ENCODE peak calls at places on chromosomes 7 and 10, in four cellular contexts. One of them, this sample, is unnamed. For H3K9me3, the result is how much of the 10 kb centered on the place peaks cover.

GRCh38 chr7:68166525-68166924 is 1169.9 kb downstream of the TYW1 start:
- DNase-seq in esophagus squamous epithelium: no peak
- DNase-seq in CD8-positive, alpha-beta T cell: no peak
- DNase-seq in CD4-positive, alpha-beta T cell: no peak
- DNase-seq in this sample: no peak

GRCh38 chr10:78301891-78302738 is 268.5 kb downstream of the RPS24 start:
- DNase-seq in CD8-positive, alpha-beta T cell: no peak
- DNase-seq in CD4-positive, alpha-beta T cell: no peak
- DNase-seq in esophagus squamous epithelium: no peak
- DNase-seq in this sample: no peak

GRCh38 chr7:46524350-46524749 is 603.3 kb upstream of the IGFBP3 start:
- DNase-seq in esophagus squamous epithelium: no peak
- DNase-seq in CD8-positive, alpha-beta T cell: no peak
- DNase-seq in CD4-positive, alpha-beta T cell: no peak
- DNase-seq in this sample: no peak

GRCh38 chr7:1930381-1931065 is 260.4 kb downstream of the ELFN1 start:
- DNase-seq in CD4-positive, alpha-beta T cell: no peak
- DNase-seq in CD8-positive, alpha-beta T cell: no peak
- DNase-seq in esophagus squamous epithelium: no peak
- DNase-seq in this sample: no peak

GRCh38 chr7:142384508-142384922 is 126.7 kb upstream of the PRSS58 start:
- DNase-seq in CD4-positive, alpha-beta T cell: peak
- DNase-seq in CD8-positive, alpha-beta T cell: peak
- DNase-seq in esophagus squamous epithelium: no peak
- DNase-seq in this sample: no peak

GRCh38 chr7:33720870-33721269 is 184.5 kb upstream of the BMPER start:
- DNase-seq in CD8-positive, alpha-beta T cell: no peak
- DNase-seq in CD4-positive, alpha-beta T cell: no peak
- DNase-seq in esophagus squamous epithelium: no peak
- DNase-seq in this sample: no peak

GRCh38 chr10:5855979-5856700 is 33.6 kb downstream of the ANKRD16 start:
- DNase-seq in CD8-positive, alpha-beta T cell: no peak
- DNase-seq in esophagus squamous epithelium: no peak
- DNase-seq in CD4-positive, alpha-beta T cell: no peak
- DNase-seq in this sample: no peak

GRCh38 chr10:119786117-119786769 is 60.4 kb downstream of the INPP5F start:
- DNase-seq in CD8-positive, alpha-beta T cell: no peak
- DNase-seq in esophagus squamous epithelium: no peak
- DNase-seq in CD4-positive, alpha-beta T cell: no peak
- DNase-seq in this sample: peak

GRCh38 chr10:34721201-34721840 is 93.8 kb downstream of the PARD3 start:
- DNase-seq in esophagus squamous epithelium: no peak
- DNase-seq in CD8-positive, alpha-beta T cell: no peak
- DNase-seq in CD4-positive, alpha-beta T cell: no peak
- DNase-seq in this sample: no peak

GRCh38 chr7:25886387-25887240 is 265.4 kb upstream of the NFE2L3 start:
- DNase-seq in esophagus squamous epithelium: no peak
- DNase-seq in CD4-positive, alpha-beta T cell: no peak
- DNase-seq in CD8-positive, alpha-beta T cell: no peak
- DNase-seq in this sample: peak

GRCh38 chr10:104218751-104219150 is 13.4 kb downstream of the CFAP43 start:
- DNase-seq in CD8-positive, alpha-beta T cell: no peak
- DNase-seq in CD4-positive, alpha-beta T cell: no peak
- DNase-seq in esophagus squamous epithelium: no peak
- DNase-seq in this sample: no peak

GRCh38 chr10:124579003-124579384 is 117.4 kb downstream of the LHPP start:
- DNase-seq in CD4-positive, alpha-beta T cell: no peak
- DNase-seq in esophagus squamous epithelium: no peak
- DNase-seq in CD8-positive, alpha-beta T cell: no peak
- DNase-seq in this sample: no peak

GRCh38 chr10:97307866-97308780 is 10.9 kb upstream of the FRAT1 start:
- DNase-seq in CD8-positive, alpha-beta T cell: no peak
- DNase-seq in CD4-positive, alpha-beta T cell: no peak
- DNase-seq in esophagus squamous epithelium: no peak
- DNase-seq in this sample: no peak

DNA sequence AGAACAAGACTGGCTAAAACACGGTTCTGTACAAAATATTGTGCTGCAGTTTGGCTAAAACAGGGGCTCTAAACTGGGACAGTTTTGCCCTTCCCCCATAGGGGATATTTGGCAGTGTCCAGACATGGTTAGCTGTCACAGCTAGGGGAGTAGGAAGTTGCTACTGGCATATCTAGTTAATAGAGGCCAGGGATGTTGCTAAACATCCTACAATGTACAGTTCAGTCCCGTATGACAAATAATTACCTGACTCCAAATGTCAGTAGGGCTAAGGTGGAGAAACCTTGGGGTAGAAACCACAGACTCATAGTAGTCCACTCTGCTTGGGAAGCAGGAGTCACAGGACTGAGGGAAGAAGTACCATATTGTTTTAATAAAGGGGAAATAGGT is 39.8 kb downstream of the WBP1L start:
- DNase-seq in CD8-positive, alpha-beta T cell: no peak
- DNase-seq in CD4-positive, alpha-beta T cell: no peak
- DNase-seq in esophagus squamous epithelium: no peak
- DNase-seq in this sample: no peak
- H3K27ac ChIP-seq in CD8-positive, alpha-beta T cell: no peak
- H3K27ac ChIP-seq in CD4-positive, alpha-beta T cell: no peak
- H3K27ac ChIP-seq in esophagus squamous epithelium: peak
- H3K27ac ChIP-seq in this sample: no peak

DNA sequence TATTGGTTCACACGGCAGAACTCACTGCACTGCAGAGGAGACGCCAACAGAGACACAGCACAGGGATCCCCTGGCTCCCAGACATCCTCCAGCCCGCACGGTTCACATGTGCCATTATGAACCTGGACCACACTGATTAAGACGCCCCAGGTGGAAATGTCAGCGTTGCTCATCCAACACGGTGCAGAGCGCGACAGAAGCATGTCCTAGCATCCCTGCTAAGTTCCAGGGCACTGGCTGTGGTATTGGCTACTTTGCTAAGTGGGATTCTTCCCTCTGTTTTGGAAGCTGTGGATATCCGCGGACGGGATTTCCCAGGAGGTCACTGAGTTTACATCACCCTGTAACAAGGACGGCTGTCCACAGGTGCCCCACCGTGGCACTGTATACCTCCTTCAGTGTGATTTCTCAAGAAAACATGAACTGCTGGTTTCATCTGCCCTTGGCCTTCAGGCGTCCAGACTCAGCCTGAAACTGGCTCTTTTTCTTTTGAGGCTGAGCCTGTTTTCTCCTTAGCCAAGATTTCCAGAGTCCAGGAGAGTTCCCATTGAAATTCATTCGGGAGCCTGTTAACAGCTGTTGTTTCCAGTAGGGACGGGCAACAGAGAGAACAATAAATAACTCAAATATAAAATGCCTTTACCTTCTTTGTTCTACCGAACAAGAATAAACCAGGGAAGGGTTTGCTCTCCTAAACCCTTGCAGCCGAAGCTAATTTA is 324.0 kb downstream of the WDR37 start:
- DNase-seq in CD8-positive, alpha-beta T cell: no peak
- DNase-seq in CD4-positive, alpha-beta T cell: no peak
- DNase-seq in esophagus squamous epithelium: no peak
- DNase-seq in this sample: no peak
- H3K9me3 ChIP-seq in CD8-positive, alpha-beta T cell: under half
- H3K9me3 ChIP-seq in CD4-positive, alpha-beta T cell: under half
- H3K9me3 ChIP-seq in esophagus squamous epithelium: under half
- H3K9me3 ChIP-seq in this sample: under half

GRCh38 chr10:113283189-113283588 is 269.7 kb upstream of the HABP2 start:
- DNase-seq in esophagus squamous epithelium: no peak
- DNase-seq in CD8-positive, alpha-beta T cell: no peak
- DNase-seq in CD4-positive, alpha-beta T cell: no peak
- DNase-seq in this sample: no peak
- TF ChIP-seq CTCF in esophagus squamous epithelium: no peak
- TF ChIP-seq CTCF in CD8-positive, alpha-beta T cell: no peak
- TF ChIP-seq CTCF in CD4-positive, alpha-beta T cell: no peak
- TF ChIP-seq CTCF in this sample: no peak

GRCh38 chr10:70510904-70511303 is 32.3 kb downstream of the PALD1 start:
- DNase-seq in CD8-positive, alpha-beta T cell: no peak
- DNase-seq in esophagus squamous epithelium: no peak
- DNase-seq in CD4-positive, alpha-beta T cell: no peak
- DNase-seq in this sample: no peak
- H3K27ac ChIP-seq in CD8-positive, alpha-beta T cell: no peak
- H3K27ac ChIP-seq in esophagus squamous epithelium: peak
- H3K27ac ChIP-seq in CD4-positive, alpha-beta T cell: no peak
- H3K27ac ChIP-seq in this sample: no peak

DNA sequence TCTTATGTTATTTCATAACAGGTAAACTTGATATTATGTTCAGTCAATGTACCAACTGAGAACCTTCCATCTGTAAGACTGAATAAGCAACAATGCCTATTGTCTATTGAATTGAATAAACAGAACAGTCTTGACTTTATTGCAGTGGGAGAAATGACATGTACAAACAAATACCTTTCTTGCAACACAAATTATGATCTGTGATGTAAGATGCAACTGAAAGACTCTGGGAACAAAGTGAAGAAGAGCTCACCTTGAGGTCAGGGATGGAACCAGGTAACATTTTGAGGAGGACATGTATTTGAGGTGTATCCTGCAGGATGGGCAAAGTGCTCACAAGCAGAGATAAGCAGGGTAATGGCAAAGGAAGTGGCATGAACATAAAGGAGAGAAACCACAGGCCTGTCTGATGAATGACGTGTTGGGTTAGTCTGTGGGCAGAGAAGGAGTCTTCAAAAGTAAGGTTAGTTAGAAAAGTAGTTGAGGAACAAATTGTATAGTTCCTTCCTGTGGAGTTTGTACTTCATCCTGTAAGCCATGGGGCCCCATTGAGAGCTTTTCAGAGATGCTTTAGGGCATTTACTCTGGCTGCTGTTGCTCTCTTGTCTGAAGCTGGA is 9.5 kb downstream of the PNLIPRP3 start:
- DNase-seq in esophagus squamous epithelium: no peak
- DNase-seq in CD8-positive, alpha-beta T cell: no peak
- DNase-seq in CD4-positive, alpha-beta T cell: no peak
- DNase-seq in this sample: no peak
- H3K9me3 ChIP-seq in esophagus squamous epithelium: under half
- H3K9me3 ChIP-seq in CD8-positive, alpha-beta T cell: under half
- H3K9me3 ChIP-seq in CD4-positive, alpha-beta T cell: under half
- H3K9me3 ChIP-seq in this sample: under half

GRCh38 chr7:6578114-6579084 is 1.1 kb downstream of the ZDHHC4 start:
- DNase-seq in CD8-positive, alpha-beta T cell: no peak
- DNase-seq in CD4-positive, alpha-beta T cell: no peak
- DNase-seq in esophagus squamous epithelium: no peak
- DNase-seq in this sample: no peak

GRCh38 chr7:6576024-6576866 is 1.0 kb upstream of the ZDHHC4 start:
- DNase-seq in esophagus squamous epithelium: no peak
- DNase-seq in CD4-positive, alpha-beta T cell: no peak
- DNase-seq in CD8-positive, alpha-beta T cell: no peak
- DNase-seq in this sample: no peak

GRCh38 chr7:6577369-6578113 is at the start of gene ZDHHC4:
- DNase-seq in CD4-positive, alpha-beta T cell: peak
- DNase-seq in esophagus squamous epithelium: peak
- DNase-seq in CD8-positive, alpha-beta T cell: peak
- DNase-seq in this sample: peak

GRCh38 chr7:6575246-6576023 is 1.8 kb upstream of the ZDHHC4 start:
- DNase-seq in CD4-positive, alpha-beta T cell: no peak
- DNase-seq in CD8-positive, alpha-beta T cell: no peak
- DNase-seq in esophagus squamous epithelium: no peak
- DNase-seq in this sample: no peak

GRCh38 chr7:6579446-6579845 is 2.2 kb downstream of the ZDHHC4 start:
- DNase-seq in CD8-positive, alpha-beta T cell: no peak
- DNase-seq in CD4-positive, alpha-beta T cell: no peak
- DNase-seq in esophagus squamous epithelium: no peak
- DNase-seq in this sample: no peak
- TF ChIP-seq CTCF in CD8-positive, alpha-beta T cell: no peak
- TF ChIP-seq CTCF in CD4-positive, alpha-beta T cell: no peak
- TF ChIP-seq CTCF in esophagus squamous epithelium: no peak
- TF ChIP-seq CTCF in this sample: peak

This sample was measured in cardiac muscle cell.